ENCODE peak calls at places on chromosomes 6 and 20, in six cellular contexts. One of them, this sample, is unnamed.

GRCh38 chr6:43369174-43370002 is at the start of gene ZNF318:
- DNase-seq in stimulated activated CD8-positive, alpha-beta memory T cell treated with anti-CD3 and anti-CD28 coated beads, Interleukin-4, amount 100 ng/mL, for 24 hours: peak; percentile 93
- DNase-seq in lower lobe of right lung: peak; percentile 98
- DNase-seq in AG08395: peak; percentile 96
- DNase-seq in effector CD8-positive, alpha-beta T cell: peak; percentile 89
- DNase-seq in anterior cingulate cortex: peak; percentile 95
- DNase-seq in this sample: peak; percentile 99

GRCh38 chr6:32982084-32982701 is 13.8 kb downstream of the BRD2 start:
- DNase-seq in effector CD8-positive, alpha-beta T cell: no peak
- DNase-seq in lower lobe of right lung: no peak
- DNase-seq in anterior cingulate cortex: no peak
- DNase-seq in stimulated activated CD8-positive, alpha-beta memory T cell treated with anti-CD3 and anti-CD28 coated beads, Interleukin-4, amount 100 ng/mL, for 24 hours: no peak
- DNase-seq in AG08395: no peak
- DNase-seq in this sample: peak; percentile 60

GRCh38 chr6:11616200-11616611 is 78.7 kb downstream of the TMEM170B start:
- DNase-seq in lower lobe of right lung: no peak
- DNase-seq in AG08395: peak; percentile 84
- DNase-seq in anterior cingulate cortex: no peak
- DNase-seq in stimulated activated CD8-positive, alpha-beta memory T cell treated with anti-CD3 and anti-CD28 coated beads, Interleukin-4, amount 100 ng/mL, for 24 hours: no peak
- DNase-seq in effector CD8-positive, alpha-beta T cell: no peak
- DNase-seq in this sample: peak; percentile 94

GRCh38 chr6:170262481-170263088 is 28.3 kb downstream of the DLL1 start:
- DNase-seq in effector CD8-positive, alpha-beta T cell: no peak
- DNase-seq in anterior cingulate cortex: peak; percentile 61
- DNase-seq in AG08395: no peak
- DNase-seq in stimulated activated CD8-positive, alpha-beta memory T cell treated with anti-CD3 and anti-CD28 coated beads, Interleukin-4, amount 100 ng/mL, for 24 hours: no peak
- DNase-seq in lower lobe of right lung: no peak
- DNase-seq in this sample: no peak

GRCh38 chr6:51429042-51429712 is 610.5 kb downstream of the TFAP2B start:
- DNase-seq in lower lobe of right lung: no peak
- DNase-seq in effector CD8-positive, alpha-beta T cell: no peak
- DNase-seq in stimulated activated CD8-positive, alpha-beta memory T cell treated with anti-CD3 and anti-CD28 coated beads, Interleukin-4, amount 100 ng/mL, for 24 hours: no peak
- DNase-seq in anterior cingulate cortex: no peak
- DNase-seq in AG08395: no peak
- DNase-seq in this sample: no peak

GRCh38 chr6:126873351-126873750 is 245.1 kb upstream of the RSPO3 start:
- DNase-seq in effector CD8-positive, alpha-beta T cell: no peak
- DNase-seq in lower lobe of right lung: no peak
- DNase-seq in AG08395: no peak
- DNase-seq in stimulated activated CD8-positive, alpha-beta memory T cell treated with anti-CD3 and anti-CD28 coated beads, Interleukin-4, amount 100 ng/mL, for 24 hours: no peak
- DNase-seq in anterior cingulate cortex: no peak
- DNase-seq in this sample: peak; percentile 64

GRCh38 chr6:167146173-167146572 is 11.6 kb downstream of the GPR31 start:
- DNase-seq in lower lobe of right lung: no peak
- DNase-seq in effector CD8-positive, alpha-beta T cell: no peak
- DNase-seq in AG08395: no peak
- DNase-seq in anterior cingulate cortex: no peak
- DNase-seq in stimulated activated CD8-positive, alpha-beta memory T cell treated with anti-CD3 and anti-CD28 coated beads, Interleukin-4, amount 100 ng/mL, for 24 hours: no peak
- DNase-seq in this sample: no peak

GRCh38 chr6:113361014-113361645 is 496.0 kb upstream of the MARCKS start:
- DNase-seq in stimulated activated CD8-positive, alpha-beta memory T cell treated with anti-CD3 and anti-CD28 coated beads, Interleukin-4, amount 100 ng/mL, for 24 hours: no peak
- DNase-seq in anterior cingulate cortex: no peak
- DNase-seq in effector CD8-positive, alpha-beta T cell: no peak
- DNase-seq in lower lobe of right lung: no peak
- DNase-seq in AG08395: peak; percentile 41
- DNase-seq in this sample: peak; percentile 76

GRCh38 chr6:49556429-49556837 is 6.0 kb downstream of the C6orf141 start:
- DNase-seq in AG08395: peak; percentile 18
- DNase-seq in anterior cingulate cortex: no peak
- DNase-seq in effector CD8-positive, alpha-beta T cell: no peak
- DNase-seq in lower lobe of right lung: no peak
- DNase-seq in stimulated activated CD8-positive, alpha-beta memory T cell treated with anti-CD3 and anti-CD28 coated beads, Interleukin-4, amount 100 ng/mL, for 24 hours: no peak
- DNase-seq in this sample: peak; percentile 75

GRCh38 chr6:135830452-135830851 is 21.0 kb upstream of the PDE7B start:
- DNase-seq in anterior cingulate cortex: no peak
- DNase-seq in lower lobe of right lung: no peak
- DNase-seq in AG08395: no peak
- DNase-seq in effector CD8-positive, alpha-beta T cell: no peak
- DNase-seq in stimulated activated CD8-positive, alpha-beta memory T cell treated with anti-CD3 and anti-CD28 coated beads, Interleukin-4, amount 100 ng/mL, for 24 hours: no peak
- DNase-seq in this sample: peak; percentile 85

GRCh38 chr20:25291432-25292133 is 43.7 kb downstream of the PYGB start:
- DNase-seq in anterior cingulate cortex: no peak
- DNase-seq in effector CD8-positive, alpha-beta T cell: no peak
- DNase-seq in lower lobe of right lung: no peak
- DNase-seq in AG08395: no peak
- DNase-seq in stimulated activated CD8-positive, alpha-beta memory T cell treated with anti-CD3 and anti-CD28 coated beads, Interleukin-4, amount 100 ng/mL, for 24 hours: no peak
- DNase-seq in this sample: no peak

GRCh38 chr6:35208419-35208818 is 5.3 kb upstream of the SCUBE3 start:
- DNase-seq in effector CD8-positive, alpha-beta T cell: no peak
- DNase-seq in AG08395: no peak
- DNase-seq in anterior cingulate cortex: no peak
- DNase-seq in stimulated activated CD8-positive, alpha-beta memory T cell treated with anti-CD3 and anti-CD28 coated beads, Interleukin-4, amount 100 ng/mL, for 24 hours: no peak
- DNase-seq in lower lobe of right lung: no peak
- DNase-seq in this sample: no peak

GRCh38 chr6:14283600-14284235 is 166.1 kb downstream of the CD83 start:
- DNase-seq in anterior cingulate cortex: no peak
- DNase-seq in AG08395: no peak
- DNase-seq in stimulated activated CD8-positive, alpha-beta memory T cell treated with anti-CD3 and anti-CD28 coated beads, Interleukin-4, amount 100 ng/mL, for 24 hours: no peak
- DNase-seq in lower lobe of right lung: no peak
- DNase-seq in effector CD8-positive, alpha-beta T cell: no peak
- DNase-seq in this sample: no peak

GRCh38 chr20:7003598-7003997 is 236.1 kb downstream of the BMP2 start:
- DNase-seq in anterior cingulate cortex: no peak
- DNase-seq in AG08395: no peak
- DNase-seq in stimulated activated CD8-positive, alpha-beta memory T cell treated with anti-CD3 and anti-CD28 coated beads, Interleukin-4, amount 100 ng/mL, for 24 hours: no peak
- DNase-seq in lower lobe of right lung: no peak
- DNase-seq in effector CD8-positive, alpha-beta T cell: no peak
- DNase-seq in this sample: no peak

GRCh38 chr6:2964793-2965503 is 6.4 kb downstream of the SERPINB6 start:
- DNase-seq in effector CD8-positive, alpha-beta T cell: no peak
- DNase-seq in anterior cingulate cortex: no peak
- DNase-seq in stimulated activated CD8-positive, alpha-beta memory T cell treated with anti-CD3 and anti-CD28 coated beads, Interleukin-4, amount 100 ng/mL, for 24 hours: no peak
- DNase-seq in AG08395: no peak
- DNase-seq in lower lobe of right lung: no peak
- DNase-seq in this sample: no peak

GRCh38 chr6:114648847-114649246 is 306.0 kb upstream of the HS3ST5 start:
- DNase-seq in anterior cingulate cortex: no peak
- DNase-seq in stimulated activated CD8-positive, alpha-beta memory T cell treated with anti-CD3 and anti-CD28 coated beads, Interleukin-4, amount 100 ng/mL, for 24 hours: no peak
- DNase-seq in AG08395: no peak
- DNase-seq in effector CD8-positive, alpha-beta T cell: no peak
- DNase-seq in lower lobe of right lung: no peak
- DNase-seq in this sample: no peak

GRCh38 chr20:11677445-11678235 is 240.1 kb upstream of the BTBD3 start:
- DNase-seq in lower lobe of right lung: no peak
- DNase-seq in anterior cingulate cortex: no peak
- DNase-seq in stimulated activated CD8-positive, alpha-beta memory T cell treated with anti-CD3 and anti-CD28 coated beads, Interleukin-4, amount 100 ng/mL, for 24 hours: no peak
- DNase-seq in AG08395: no peak
- DNase-seq in effector CD8-positive, alpha-beta T cell: no peak
- DNase-seq in this sample: no peak

GRCh38 chr6:28408076-28408802 is 8.7 kb upstream of the ZSCAN12 start:
- DNase-seq in lower lobe of right lung: no peak
- DNase-seq in effector CD8-positive, alpha-beta T cell: no peak
- DNase-seq in AG08395: no peak
- DNase-seq in anterior cingulate cortex: no peak
- DNase-seq in stimulated activated CD8-positive, alpha-beta memory T cell treated with anti-CD3 and anti-CD28 coated beads, Interleukin-4, amount 100 ng/mL, for 24 hours: no peak
- DNase-seq in this sample: peak; percentile 15

GRCh38 chr6:39092124-39092523 is 22.9 kb downstream of the SAYSD1 start:
- DNase-seq in stimulated activated CD8-positive, alpha-beta memory T cell treated with anti-CD3 and anti-CD28 coated beads, Interleukin-4, amount 100 ng/mL, for 24 hours: no peak
- DNase-seq in effector CD8-positive, alpha-beta T cell: no peak
- DNase-seq in anterior cingulate cortex: no peak
- DNase-seq in AG08395: no peak
- DNase-seq in lower lobe of right lung: no peak
- DNase-seq in this sample: no peak

GRCh38 chr20:8344106-8344505 is 212.0 kb downstream of the PLCB1 start:
- DNase-seq in stimulated activated CD8-positive, alpha-beta memory T cell treated with anti-CD3 and anti-CD28 coated beads, Interleukin-4, amount 100 ng/mL, for 24 hours: no peak
- DNase-seq in AG08395: no peak
- DNase-seq in anterior cingulate cortex: no peak
- DNase-seq in lower lobe of right lung: no peak
- DNase-seq in effector CD8-positive, alpha-beta T cell: no peak
- DNase-seq in this sample: no peak

GRCh38 chr6:138007014-138007472 is 100.2 kb downstream of the PERP start:
- DNase-seq in lower lobe of right lung: no peak
- DNase-seq in AG08395: peak; percentile 25
- DNase-seq in anterior cingulate cortex: no peak
- DNase-seq in stimulated activated CD8-positive, alpha-beta memory T cell treated with anti-CD3 and anti-CD28 coated beads, Interleukin-4, amount 100 ng/mL, for 24 hours: no peak
- DNase-seq in effector CD8-positive, alpha-beta T cell: no peak
- DNase-seq in this sample: peak; percentile 14

GRCh38 chr6:30572078-30572605 is 900 bp downstream of the ABCF1 start:
- DNase-seq in AG08395: no peak
- DNase-seq in anterior cingulate cortex: no peak
- DNase-seq in stimulated activated CD8-positive, alpha-beta memory T cell treated with anti-CD3 and anti-CD28 coated beads, Interleukin-4, amount 100 ng/mL, for 24 hours: no peak
- DNase-seq in effector CD8-positive, alpha-beta T cell: no peak
- DNase-seq in lower lobe of right lung: no peak
- DNase-seq in this sample: no peak

GRCh38 chr20:48008850-48009535 is 223.7 kb upstream of the SULF2 start:
- DNase-seq in AG08395: peak; percentile 74
- DNase-seq in anterior cingulate cortex: no peak
- DNase-seq in lower lobe of right lung: no peak
- DNase-seq in stimulated activated CD8-positive, alpha-beta memory T cell treated with anti-CD3 and anti-CD28 coated beads, Interleukin-4, amount 100 ng/mL, for 24 hours: no peak
- DNase-seq in effector CD8-positive, alpha-beta T cell: no peak
- DNase-seq in this sample: peak; percentile 2

GRCh38 chr6:81451787-81452186 is 300.7 kb downstream of the TENT5A start:
- DNase-seq in anterior cingulate cortex: no peak
- DNase-seq in stimulated activated CD8-positive, alpha-beta memory T cell treated with anti-CD3 and anti-CD28 coated beads, Interleukin-4, amount 100 ng/mL, for 24 hours: no peak
- DNase-seq in effector CD8-positive, alpha-beta T cell: no peak
- DNase-seq in lower lobe of right lung: no peak
- DNase-seq in AG08395: peak; percentile 72
- DNase-seq in this sample: peak; percentile 94

GRCh38 chr20:62953167-62953838 is 794 bp downstream of the SLC17A9 start:
- DNase-seq in AG08395: no peak
- DNase-seq in lower lobe of right lung: peak; percentile 45
- DNase-seq in stimulated activated CD8-positive, alpha-beta memory T cell treated with anti-CD3 and anti-CD28 coated beads, Interleukin-4, amount 100 ng/mL, for 24 hours: no peak
- DNase-seq in anterior cingulate cortex: no peak
- DNase-seq in effector CD8-positive, alpha-beta T cell: no peak
- DNase-seq in this sample: peak; percentile 28

GRCh38 chr6:49856282-49856681 is 10.1 kb downstream of the CRISP1 start:
- DNase-seq in effector CD8-positive, alpha-beta T cell: no peak
- DNase-seq in stimulated activated CD8-positive, alpha-beta memory T cell treated with anti-CD3 and anti-CD28 coated beads, Interleukin-4, amount 100 ng/mL, for 24 hours: no peak
- DNase-seq in lower lobe of right lung: no peak
- DNase-seq in anterior cingulate cortex: no peak
- DNase-seq in AG08395: no peak
- DNase-seq in this sample: no peak

GRCh38 chr6:117440558-117441525 is 15.1 kb upstream of the ROS1 start:
- DNase-seq in AG08395: peak; percentile 76
- DNase-seq in effector CD8-positive, alpha-beta T cell: no peak
- DNase-seq in stimulated activated CD8-positive, alpha-beta memory T cell treated with anti-CD3 and anti-CD28 coated beads, Interleukin-4, amount 100 ng/mL, for 24 hours: no peak
- DNase-seq in anterior cingulate cortex: no peak
- DNase-seq in lower lobe of right lung: no peak
- DNase-seq in this sample: peak; percentile 97

This sample was measured in foreskin fibroblast.